ENCODE peak calls at places on chromosomes 5 and 9, in eight cellular contexts. One of them, this sample, is unnamed.

GRCh38 chr9:116617389-116617788 is 69.7 kb upstream of the TRIM32 start:
- DNase-seq in OCI-LY7: no peak
- DNase-seq in cardiac muscle cell: no peak
- DNase-seq in H9: no peak
- DNase-seq in lower lobe of right lung: no peak
- DNase-seq in coronary artery: no peak
- DNase-seq in AG04449: no peak
- DNase-seq in GM12878: no peak
- DNase-seq in this sample: no peak

GRCh38 chr5:153767221-153768218 is 271.2 kb downstream of the FAM114A2 start:
- DNase-seq in OCI-LY7: no peak
- DNase-seq in cardiac muscle cell: no peak
- DNase-seq in H9: no peak
- DNase-seq in lower lobe of right lung: no peak
- DNase-seq in coronary artery: no peak
- DNase-seq in AG04449: no peak
- DNase-seq in GM12878: no peak
- DNase-seq in this sample: no peak

GRCh38 chr5:134106991-134107701 is 7.3 kb upstream of the TCF7 start:
- DNase-seq in OCI-LY7: no peak
- DNase-seq in cardiac muscle cell: no peak
- DNase-seq in H9: no peak
- DNase-seq in lower lobe of right lung: no peak
- DNase-seq in coronary artery: no peak
- DNase-seq in AG04449: no peak
- DNase-seq in GM12878: no peak
- DNase-seq in this sample: no peak

GRCh38 chr5:139776856-139777255 is 18.8 kb upstream of the PSD2 start:
- DNase-seq in OCI-LY7: no peak
- DNase-seq in cardiac muscle cell: no peak
- DNase-seq in H9: no peak
- DNase-seq in lower lobe of right lung: no peak
- DNase-seq in coronary artery: no peak
- DNase-seq in AG04449: no peak
- DNase-seq in GM12878: no peak
- DNase-seq in this sample: no peak

GRCh38 chr5:43110606-43111170 is 10.0 kb upstream of the ZNF131 start:
- DNase-seq in OCI-LY7: peak; percentile 41
- DNase-seq in cardiac muscle cell: peak; percentile 2
- DNase-seq in H9: peak; percentile 59
- DNase-seq in lower lobe of right lung: no peak
- DNase-seq in coronary artery: no peak
- DNase-seq in AG04449: no peak
- DNase-seq in GM12878: no peak
- DNase-seq in this sample: no peak

GRCh38 chr5:130168211-130168610 is 263.9 kb downstream of the CHSY3 start:
- DNase-seq in OCI-LY7: no peak
- DNase-seq in cardiac muscle cell: peak; percentile 63
- DNase-seq in H9: no peak
- DNase-seq in lower lobe of right lung: no peak
- DNase-seq in coronary artery: no peak
- DNase-seq in AG04449: peak; percentile 19
- DNase-seq in GM12878: no peak
- DNase-seq in this sample: no peak

GRCh38 chr5:56763711-56764466 is 51.5 kb upstream of the MAP3K1 start:
- DNase-seq in OCI-LY7: peak; percentile 45
- DNase-seq in cardiac muscle cell: peak; percentile 73
- DNase-seq in H9: no peak
- DNase-seq in lower lobe of right lung: no peak
- DNase-seq in coronary artery: no peak
- DNase-seq in AG04449: no peak
- DNase-seq in GM12878: no peak
- DNase-seq in this sample: no peak

GRCh38 chr9:89658931-89659330 is 54.1 kb downstream of the GADD45G start:
- DNase-seq in OCI-LY7: no peak
- DNase-seq in cardiac muscle cell: no peak
- DNase-seq in H9: no peak
- DNase-seq in lower lobe of right lung: no peak
- DNase-seq in coronary artery: no peak
- DNase-seq in AG04449: no peak
- DNase-seq in GM12878: no peak
- DNase-seq in this sample: no peak

GRCh38 chr5:95892784-95893354 is 68.8 kb downstream of the ELL2 start:
- DNase-seq in OCI-LY7: peak; percentile 14
- DNase-seq in cardiac muscle cell: peak; percentile 59
- DNase-seq in H9: peak; percentile 40
- DNase-seq in lower lobe of right lung: no peak
- DNase-seq in coronary artery: no peak
- DNase-seq in AG04449: no peak
- DNase-seq in GM12878: no peak
- DNase-seq in this sample: no peak

GRCh38 chr9:76354221-76354620 is 40.0 kb downstream of the RFK start:
- DNase-seq in OCI-LY7: no peak
- DNase-seq in cardiac muscle cell: no peak
- DNase-seq in H9: no peak
- DNase-seq in lower lobe of right lung: no peak
- DNase-seq in coronary artery: no peak
- DNase-seq in AG04449: no peak
- DNase-seq in GM12878: no peak
- DNase-seq in this sample: no peak

GRCh38 chr9:70902705-70903131 is 218.7 kb downstream of the TRPM3 start:
- DNase-seq in OCI-LY7: no peak
- DNase-seq in cardiac muscle cell: peak; percentile 97
- DNase-seq in H9: no peak
- DNase-seq in lower lobe of right lung: no peak
- DNase-seq in coronary artery: no peak
- DNase-seq in AG04449: peak; percentile 99
- DNase-seq in GM12878: no peak
- DNase-seq in this sample: peak; percentile 99

DNA sequence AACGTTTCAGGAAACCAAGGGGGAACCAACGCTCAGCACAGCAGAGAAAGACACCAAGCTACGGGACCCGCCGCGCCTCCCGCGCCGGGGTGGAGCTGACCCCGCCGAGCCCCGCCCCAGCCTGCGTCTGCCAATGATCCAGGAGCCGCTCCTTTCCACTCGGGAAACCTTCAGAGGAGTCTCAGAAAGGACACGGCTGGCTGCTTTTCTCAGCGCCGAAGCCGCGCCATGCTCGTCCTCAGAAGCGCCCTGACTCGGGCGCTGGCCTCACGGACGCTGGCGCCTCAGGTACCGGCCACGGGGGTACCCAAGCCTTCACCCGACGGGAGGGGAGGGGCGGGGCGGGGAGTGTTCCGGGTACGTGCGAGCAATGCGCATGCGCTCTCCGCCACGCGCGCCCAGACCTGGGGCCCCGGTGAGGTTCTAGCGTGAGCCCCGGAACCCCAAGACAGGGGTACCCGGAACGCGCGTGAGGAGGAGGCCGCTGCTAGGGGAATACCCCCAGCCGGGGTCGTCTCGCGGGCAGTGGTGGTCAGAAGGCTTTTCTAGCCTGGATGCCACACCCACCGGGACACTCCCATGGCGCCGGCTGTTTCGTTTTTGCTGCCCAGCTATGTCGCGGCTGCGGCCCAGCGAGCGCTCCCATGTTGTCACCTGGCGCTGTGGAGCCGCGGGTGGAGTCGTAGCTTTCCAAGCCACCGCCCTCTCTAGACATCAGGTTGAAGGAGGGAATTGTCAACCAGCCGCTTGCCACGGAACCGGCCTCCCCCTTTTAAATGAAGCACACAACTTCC is at the start of gene NIPSNAP3A:
- DNase-seq in OCI-LY7: peak; percentile 88
- DNase-seq in cardiac muscle cell: peak; percentile 78
- DNase-seq in H9: peak; percentile 79
- DNase-seq in lower lobe of right lung: peak; percentile 92
- DNase-seq in coronary artery: peak; percentile 92
- DNase-seq in AG04449: no peak
- DNase-seq in GM12878: peak; percentile 63
- DNase-seq in this sample: no peak
- TF ChIP-seq CTCF in OCI-LY7: no peak
- TF ChIP-seq CTCF in cardiac muscle cell: no peak
- TF ChIP-seq CTCF in H9: no peak
- TF ChIP-seq CTCF in lower lobe of right lung: no peak
- TF ChIP-seq CTCF in coronary artery: no peak
- TF ChIP-seq CTCF in AG04449: no peak
- TF ChIP-seq CTCF in GM12878: no peak
- TF ChIP-seq CTCF in this sample: no peak

DNA sequence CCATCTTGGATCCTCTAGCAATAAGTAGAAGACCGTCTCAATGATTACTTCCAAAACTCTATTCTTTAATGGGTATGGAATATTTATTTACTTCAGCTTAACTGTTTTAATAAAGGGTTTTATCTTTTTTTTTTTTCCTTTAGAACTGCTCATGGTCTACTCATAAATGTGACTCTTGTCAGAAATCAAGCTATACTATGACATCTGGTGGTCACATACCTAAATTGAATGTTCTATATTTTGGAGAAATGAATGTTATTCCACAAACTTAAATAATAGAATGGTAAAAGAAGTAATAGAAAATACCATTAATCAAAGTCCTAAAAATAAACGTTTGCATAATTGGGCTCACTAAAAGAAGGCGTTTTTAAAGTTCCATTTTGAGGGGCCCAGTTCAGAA is 131.2 kb upstream of the PLCXD3 start:
- DNase-seq in OCI-LY7: no peak
- DNase-seq in cardiac muscle cell: peak; percentile 56
- DNase-seq in H9: no peak
- DNase-seq in lower lobe of right lung: no peak
- DNase-seq in coronary artery: no peak
- DNase-seq in AG04449: no peak
- DNase-seq in GM12878: no peak
- DNase-seq in this sample: no peak
- TF ChIP-seq CTCF in OCI-LY7: peak; percentile 54
- TF ChIP-seq CTCF in cardiac muscle cell: peak; percentile 22
- TF ChIP-seq CTCF in H9: peak; percentile 59
- TF ChIP-seq CTCF in lower lobe of right lung: no peak
- TF ChIP-seq CTCF in coronary artery: no peak
- TF ChIP-seq CTCF in AG04449: no peak
- TF ChIP-seq CTCF in GM12878: no peak
- TF ChIP-seq CTCF in this sample: no peak

GRCh38 chr5:149656576-149657182 is 73.4 kb upstream of the PPARGC1B start:
- DNase-seq in OCI-LY7: peak; percentile 88
- DNase-seq in cardiac muscle cell: peak; percentile 21
- DNase-seq in H9: peak; percentile 84
- DNase-seq in lower lobe of right lung: no peak
- DNase-seq in coronary artery: no peak
- DNase-seq in AG04449: no peak
- DNase-seq in GM12878: no peak
- DNase-seq in this sample: no peak
- TF ChIP-seq CTCF in OCI-LY7: peak; percentile 98
- TF ChIP-seq CTCF in cardiac muscle cell: peak; percentile 69
- TF ChIP-seq CTCF in H9: peak; percentile 93
- TF ChIP-seq CTCF in lower lobe of right lung: peak; percentile 65
- TF ChIP-seq CTCF in coronary artery: no peak
- TF ChIP-seq CTCF in AG04449: peak; percentile 17
- TF ChIP-seq CTCF in GM12878: peak; percentile 76
- TF ChIP-seq CTCF in this sample: peak; percentile 91

DNA sequence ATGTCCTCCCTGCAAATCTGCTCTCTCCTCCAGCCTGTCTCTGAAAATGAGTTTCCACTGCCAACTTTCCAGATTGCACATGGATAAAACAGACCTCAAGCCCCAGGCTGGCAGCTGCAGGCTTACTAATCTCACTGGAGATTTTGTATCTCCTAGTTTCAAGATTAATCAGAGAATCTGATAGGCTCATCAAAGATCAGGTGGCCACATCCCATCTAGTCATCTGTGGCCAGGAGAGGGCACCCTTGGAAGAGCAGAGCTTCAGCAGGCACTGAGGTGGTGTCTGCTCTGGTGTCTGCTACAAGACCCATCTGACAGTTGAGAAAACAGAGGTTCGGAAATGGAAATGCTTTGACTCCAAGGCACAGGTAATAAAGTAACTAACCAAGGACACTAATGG is 179.0 kb downstream of the MSX2 start:
- DNase-seq in OCI-LY7: no peak
- DNase-seq in cardiac muscle cell: no peak
- DNase-seq in H9: peak; percentile 49
- DNase-seq in lower lobe of right lung: no peak
- DNase-seq in coronary artery: no peak
- DNase-seq in AG04449: no peak
- DNase-seq in GM12878: no peak
- DNase-seq in this sample: no peak
- TF ChIP-seq CTCF in OCI-LY7: peak; percentile 20
- TF ChIP-seq CTCF in cardiac muscle cell: no peak
- TF ChIP-seq CTCF in H9: peak; percentile 41
- TF ChIP-seq CTCF in lower lobe of right lung: no peak
- TF ChIP-seq CTCF in coronary artery: no peak
- TF ChIP-seq CTCF in AG04449: no peak
- TF ChIP-seq CTCF in GM12878: no peak
- TF ChIP-seq CTCF in this sample: no peak

DNA sequence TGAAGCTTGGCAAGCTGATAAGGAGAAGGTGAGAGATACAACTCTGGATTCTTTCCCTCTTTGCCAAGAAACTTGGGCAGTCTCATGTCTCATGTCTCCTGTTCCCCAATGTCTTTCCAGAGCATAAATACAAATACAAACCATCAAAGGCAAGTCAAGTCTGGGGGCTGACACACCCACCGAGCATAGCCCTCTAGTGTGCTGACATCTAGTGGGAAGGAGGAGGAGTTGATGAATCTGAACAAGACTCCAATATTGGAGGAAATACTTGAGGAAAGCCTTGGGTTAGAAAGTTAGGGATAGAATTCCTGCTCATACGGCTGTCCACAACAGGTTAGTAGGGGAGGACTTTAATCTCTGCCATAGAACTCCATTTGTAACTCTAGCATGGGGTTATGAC is 8.6 kb downstream of the MLANA start:
- DNase-seq in OCI-LY7: peak; percentile 5
- DNase-seq in cardiac muscle cell: peak; percentile 13
- DNase-seq in H9: no peak
- DNase-seq in lower lobe of right lung: no peak
- DNase-seq in coronary artery: no peak
- DNase-seq in AG04449: no peak
- DNase-seq in GM12878: no peak
- DNase-seq in this sample: no peak
- TF ChIP-seq CTCF in OCI-LY7: peak; percentile 64
- TF ChIP-seq CTCF in cardiac muscle cell: peak; percentile 18
- TF ChIP-seq CTCF in H9: peak; percentile 60
- TF ChIP-seq CTCF in lower lobe of right lung: no peak
- TF ChIP-seq CTCF in coronary artery: no peak
- TF ChIP-seq CTCF in AG04449: no peak
- TF ChIP-seq CTCF in GM12878: peak; percentile 32
- TF ChIP-seq CTCF in this sample: peak; percentile 40

GRCh38 chr5:106189121-106189809 is 1481.5 kb downstream of the EFNA5 start:
- DNase-seq in OCI-LY7: no peak
- DNase-seq in cardiac muscle cell: no peak
- DNase-seq in H9: no peak
- DNase-seq in lower lobe of right lung: no peak
- DNase-seq in coronary artery: no peak
- DNase-seq in AG04449: no peak
- DNase-seq in GM12878: no peak
- DNase-seq in this sample: no peak

DNA sequence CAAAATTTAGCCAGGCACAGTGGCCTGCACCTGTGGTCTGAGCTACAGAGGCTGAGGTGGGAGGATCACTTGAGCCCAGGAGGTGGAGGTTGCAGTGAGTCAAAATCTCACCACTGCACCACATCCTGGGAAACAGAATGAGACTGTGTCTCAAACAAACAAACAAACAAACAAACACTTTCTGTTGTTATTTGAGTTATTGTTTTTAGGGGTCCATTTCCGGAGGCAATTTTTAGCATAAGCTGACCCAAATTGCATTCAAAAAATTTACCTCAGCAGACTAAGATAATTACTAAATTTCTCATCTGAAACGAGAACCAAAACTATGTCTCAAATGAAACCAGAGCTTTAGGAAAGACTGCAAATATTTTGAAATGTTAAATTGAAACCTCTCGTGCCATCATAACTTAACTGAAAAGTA is 1485.1 kb downstream of the EFNA5 start:
- DNase-seq in OCI-LY7: no peak
- DNase-seq in cardiac muscle cell: no peak
- DNase-seq in H9: no peak
- DNase-seq in lower lobe of right lung: no peak
- DNase-seq in coronary artery: no peak
- DNase-seq in AG04449: no peak
- DNase-seq in GM12878: peak; percentile 27
- DNase-seq in this sample: no peak
- TF ChIP-seq CTCF in OCI-LY7: no peak
- TF ChIP-seq CTCF in cardiac muscle cell: no peak
- TF ChIP-seq CTCF in H9: no peak
- TF ChIP-seq CTCF in lower lobe of right lung: no peak
- TF ChIP-seq CTCF in coronary artery: no peak
- TF ChIP-seq CTCF in AG04449: no peak
- TF ChIP-seq CTCF in GM12878: no peak
- TF ChIP-seq CTCF in this sample: no peak

This sample was measured in epithelial cell of proximal tubule.